ENCODE peak calls at places on chromosomes 4 and X, in seven cellular contexts. T is endodermal cell, B is tibial nerve, L is GM06990, H is AG10803, U is type B pancreatic cell, E is HFFc6. K is an unnamed sample.

GRCh38 chr4:142452132-142452855 is 393.8 kb downstream of the INPP4B start:
- DNase-seq in U (no peak), L (no peak), T (no peak), B (no peak), E (peak; percentile 50), H (peak; percentile 65), K (no peak)

GRCh38 chrX:120015145-120016067 is 62.1 kb downstream of the RHOXF2B start:
- DNase-seq in T (peak; percentile 67), L (no peak), U (no peak), B (no peak), E (no peak), H (no peak), K (no peak)

GRCh38 chr4:52015366-52015765 is 4.8 kb downstream of the LRRC66 start:
- DNase-seq in L (no peak), E (no peak), U (no peak), H (no peak), T (no peak), B (no peak), K (no peak)

GRCh38 chr4:84956014-84956413 is 10.5 kb downstream of the WDFY3 start:
- DNase-seq in U (no peak), L (no peak), B (no peak), H (no peak), T (no peak), E (no peak), K (no peak)

GRCh38 chrX:24694825-24695224 is 1.1 kb downstream of the POLA1 start:
- DNase-seq in E (no peak), L (no peak), U (no peak), H (no peak), B (no peak), T (no peak), K (no peak)

GRCh38 chr4:137531951-137532868 is at the start of gene PCDH18:
- DNase-seq in L (no peak), T (peak; percentile 91), B (peak; percentile 88), E (peak; percentile 95), H (peak; percentile 98), U (peak; percentile 79), K (peak; percentile 20)

GRCh38 chr4:83112678-83113428 is 1.7 kb downstream of the PLAC8 start:
- DNase-seq in U (no peak), T (no peak), B (no peak), L (peak; percentile 52), E (peak; percentile 82), H (peak; percentile 52), K (no peak)

GRCh38 chr4:56310401-56310800 is 76.9 kb downstream of the AASDH start:
- DNase-seq in B (no peak), U (no peak), E (no peak), H (no peak), L (no peak), T (no peak), K (no peak)

GRCh38 chrX:22634081-22634480 is 361.4 kb downstream of the CBLL2 start:
- DNase-seq in B (no peak), H (peak; percentile 64), L (no peak), T (no peak), U (no peak), E (peak; percentile 79), K (no peak)

GRCh38 chrX:124455966-124456365 is 109.6 kb downstream of the SH2D1A start:
- DNase-seq in T (no peak), E (no peak), L (no peak), B (no peak), H (no peak), U (no peak), K (no peak)

GRCh38 chrX:151773434-151773833 is 38.9 kb downstream of the CNGA2 start:
- DNase-seq in H (no peak), B (no peak), L (no peak), U (peak; percentile 34), T (peak; percentile 57), E (no peak), K (no peak)

GRCh38 chrX:132613801-132614200 is 125.0 kb upstream of the MBNL3 start:
- DNase-seq in T (no peak), H (no peak), B (no peak), U (no peak), L (no peak), E (no peak), K (no peak)

GRCh38 chrX:103157511-103158316 is 57.2 kb upstream of the BEX4 start:
- DNase-seq in U (no peak), H (peak; percentile 37), E (peak; percentile 20), B (no peak), T (peak; percentile 62), L (no peak), K (no peak)

GRCh38 chr4:83207497-83208105 is 77.0 kb downstream of the COQ2 start:
- DNase-seq in E (peak; percentile 56), H (peak; percentile 91), U (no peak), L (no peak), B (no peak), T (no peak), K (no peak)

GRCh38 chr4:77172336-77172735 is 15.3 kb downstream of the CCNG2 start:
- DNase-seq in B (no peak), H (peak; percentile 96), U (no peak), L (no peak), E (peak; percentile 96), T (no peak), K (no peak)

GRCh38 chr4:156941940-156942548 is 29.6 kb downstream of the PDGFC start:
- DNase-seq in U (peak; percentile 68), L (no peak), H (peak; percentile 75), T (peak; percentile 73), B (no peak), E (peak; percentile 85), K (peak; percentile 31)

GRCh38 chrX:131827935-131828334 is 195.2 kb upstream of the STK26 start:
- DNase-seq in H (no peak), U (no peak), L (peak; percentile 33), T (peak; percentile 78), B (no peak), E (no peak), K (no peak)

GRCh38 chr4:67109276-67109675 is 436.0 kb downstream of the CENPC start:
- DNase-seq in E (no peak), B (no peak), H (no peak), L (no peak), T (no peak), U (no peak), K (no peak)

GRCh38 chr4:118772149-118773081 is 63.5 kb downstream of the SEC24D start:
- DNase-seq in E (peak; percentile 54), T (no peak), B (no peak), L (peak; percentile 3), H (peak; percentile 62), U (no peak), K (no peak)

DNA sequence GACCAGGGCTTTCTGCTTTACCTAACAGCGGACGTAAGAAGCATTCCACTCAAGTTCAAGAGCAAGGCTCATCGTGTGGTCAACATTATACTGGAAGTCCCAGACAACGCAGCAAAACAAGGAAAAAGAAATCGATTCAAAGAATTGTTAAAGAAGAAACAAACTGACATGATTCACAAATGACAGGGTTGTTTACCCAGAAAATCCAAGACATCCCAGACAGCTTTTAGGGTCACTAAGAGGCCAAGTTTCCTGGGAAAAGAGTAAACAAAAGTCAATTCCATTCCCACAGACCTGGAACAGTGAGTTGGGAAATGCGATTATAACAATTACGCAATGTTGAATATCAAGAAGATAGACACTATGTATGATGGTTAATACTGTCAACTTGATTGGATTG is 21.5 kb upstream of the HTRA3 start:
- DNase-seq in T (no peak), B (no peak), L (no peak), E (no peak), H (peak; percentile 47), U (no peak), K (no peak)
- TF ChIP-seq CTCF in T (no peak), B (no peak), L (no peak), E (no peak), H (no peak), U (no peak), K (no peak)

DNA sequence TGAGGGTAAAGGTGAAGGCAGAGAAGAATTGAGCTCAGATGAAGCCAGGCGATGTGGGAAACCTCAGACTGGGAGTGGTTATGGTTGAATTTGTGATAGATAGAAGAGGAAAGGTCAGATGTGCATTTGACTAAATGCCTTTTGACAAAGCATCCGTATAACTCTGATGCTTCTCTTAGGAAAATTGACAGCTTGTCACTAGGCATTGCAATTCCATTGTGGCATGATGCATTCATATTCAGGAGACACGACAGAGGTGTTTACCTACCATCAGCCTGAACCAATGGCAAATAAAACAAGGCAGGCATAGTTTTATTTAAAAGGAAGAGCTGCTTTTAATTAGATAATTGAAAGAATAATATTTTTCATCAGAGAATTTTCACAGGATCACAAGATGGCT is 325.1 kb upstream of the IGFBP7 start:
- DNase-seq in B (no peak), T (no peak), L (no peak), H (no peak), E (no peak), U (no peak), K (no peak)
- TF ChIP-seq CTCF in B (no peak), T (no peak), L (no peak), H (no peak), E (no peak), U (no peak), K (no peak)

GRCh38 chr4:169369634-169370033 is 98.9 kb upstream of the SH3RF1 start:
- DNase-seq in H (no peak), T (no peak), B (no peak), L (no peak), U (no peak), E (no peak), K (no peak)
- TF ChIP-seq CTCF in H (no peak), T (no peak), B (no peak), L (no peak), U (no peak), E (no peak), K (no peak)

GRCh38 chr4:38130884-38131283 is 170.7 kb downstream of the PTTG2 start:
- DNase-seq in L (no peak), H (no peak), B (no peak), E (no peak), T (no peak), U (no peak), K (no peak)

GRCh38 chr4:38129452-38129830 is 169.2 kb downstream of the PTTG2 start:
- DNase-seq in E (no peak), H (no peak), U (no peak), T (no peak), B (no peak), L (no peak), K (no peak)

GRCh38 chr4:38132140-38132673 is 172.0 kb downstream of the PTTG2 start:
- DNase-seq in T (peak; percentile 55), U (no peak), H (peak; percentile 99), E (peak; percentile 87), B (peak; percentile 30), L (peak; percentile 86), K (no peak)

GRCh38 chr4:38132843-38133662 is 172.9 kb downstream of the PTTG2 start:
- DNase-seq in B (no peak), E (no peak), L (no peak), T (no peak), H (no peak), U (no peak), K (no peak)

DNA sequence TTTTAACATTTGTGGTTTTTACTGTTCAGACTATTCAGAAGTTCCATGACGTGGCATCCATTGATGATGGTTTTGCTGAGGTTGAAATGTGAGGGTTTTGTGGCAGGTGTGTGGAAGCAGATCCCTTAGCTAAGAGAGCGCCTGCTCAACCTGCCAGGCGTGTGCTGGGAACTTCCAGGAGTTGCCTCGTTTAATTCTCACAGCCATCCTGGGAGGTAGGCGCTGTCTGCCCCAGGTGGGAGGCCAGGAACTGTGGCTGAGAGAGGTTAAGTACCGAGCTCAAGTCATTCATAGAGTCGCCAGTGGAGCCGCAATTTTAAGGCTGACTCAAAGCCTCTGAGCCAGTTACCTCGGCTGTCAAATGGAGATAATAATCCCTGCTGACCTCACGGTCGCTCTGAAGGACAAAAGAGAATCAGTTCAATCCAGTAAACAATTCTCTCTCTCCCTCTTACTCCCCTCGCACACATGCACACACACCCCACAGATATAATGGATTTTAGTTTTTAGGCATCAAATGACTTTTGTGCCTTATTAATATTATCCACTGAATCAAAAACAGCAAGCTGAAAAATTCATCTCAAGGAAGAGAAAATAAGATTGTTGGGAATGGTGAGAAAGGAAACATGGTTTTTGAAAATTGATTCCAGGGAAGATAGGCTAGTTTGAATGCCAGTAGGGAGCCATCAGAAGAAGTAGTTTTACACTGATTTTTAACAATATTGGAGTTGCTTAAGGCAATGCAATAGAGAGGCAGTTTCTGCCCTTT is 171.4 kb downstream of the PTTG2 start:
- DNase-seq in T (peak; percentile 88), U (no peak), L (peak; percentile 79), H (no peak), B (no peak), E (no peak), K (no peak)
- TF ChIP-seq CTCF in T (peak; percentile 25), U (no peak), L (no peak), H (no peak), B (no peak), E (no peak), K (no peak)